ENCODE peak calls at places on chromosome 5, in eight cellular contexts. H, K, D, J, V, P, Y and U are unnamed samples.

GRCh38 chr5:76458492-76458863 is 55.4 kb downstream of the IQGAP2 start:
- DNase-seq in J (no peak), P (no peak), H (no peak), Y (no peak), V (no peak), K (no peak), D (no peak), U (no peak)

GRCh38 chr5:170070556-170071412 is 34.9 kb upstream of the FOXI1 start:
- DNase-seq in K (peak), Y (peak), V (peak), P (no peak), D (peak), H (peak), J (no peak), U (no peak)

GRCh38 chr5:164449460-164449859 is 944.0 kb downstream of the MAT2B start:
- DNase-seq in D (no peak), P (no peak), H (no peak), Y (no peak), K (no peak), J (no peak), V (no peak), U (no peak)

GRCh38 chr5:139848508-139849100 is 53.0 kb downstream of the PSD2 start:
- DNase-seq in J (peak), V (peak), P (no peak), K (no peak), H (no peak), Y (no peak), D (no peak), U (no peak)

GRCh38 chr5:76236684-76237083 is 153.5 kb downstream of the SV2C start:
- DNase-seq in P (no peak), V (no peak), K (no peak), Y (no peak), D (no peak), H (no peak), J (no peak), U (no peak)

GRCh38 chr5:1402611-1403255 is 42.5 kb downstream of the SLC6A3 start:
- DNase-seq in K (no peak), J (no peak), P (no peak), Y (no peak), H (no peak), V (no peak), D (no peak), U (no peak)

GRCh38 chr5:156094001-156094400 is 233.0 kb upstream of the SGCD start:
- DNase-seq in V (peak), H (peak), P (no peak), D (no peak), K (no peak), Y (no peak), J (no peak), U (no peak)

GRCh38 chr5:158450761-158451160 is 591.8 kb upstream of the CLINT1 start:
- DNase-seq in K (no peak), H (no peak), P (no peak), J (no peak), Y (no peak), V (no peak), D (no peak), U (no peak)

GRCh38 chr5:40447438-40447837 is 232.3 kb upstream of the PTGER4 start:
- DNase-seq in P (no peak), K (peak), V (no peak), H (no peak), J (no peak), Y (no peak), D (no peak), U (no peak)

GRCh38 chr5:173578947-173579615 is 37.4 kb downstream of the BOD1 start:
- DNase-seq in V (no peak), K (no peak), J (no peak), H (no peak), Y (no peak), D (no peak), P (no peak), U (no peak)

GRCh38 chr5:139284295-139284694 is 9.2 kb upstream of the MATR3 start:
- DNase-seq in H (no peak), D (no peak), J (no peak), K (no peak), V (no peak), Y (no peak), P (no peak), U (no peak)

GRCh38 chr5:126594077-126594476 is 942 bp downstream of the ALDH7A1 start:
- DNase-seq in J (no peak), D (no peak), H (no peak), Y (no peak), V (no peak), K (peak), P (peak), U (peak)

GRCh38 chr5:74124826-74125225 is 498.8 kb downstream of the ARHGEF28 start:
- DNase-seq in J (no peak), V (no peak), D (no peak), Y (no peak), H (no peak), P (no peak), K (no peak), U (no peak)

GRCh38 chr5:150057511-150057910 is 28.8 kb downstream of the CSF1R start:
- DNase-seq in V (no peak), Y (no peak), H (no peak), J (no peak), D (no peak), K (no peak), P (no peak), U (no peak)

GRCh38 chr5:149550267-149550582 is 1.0 kb downstream of the CSNK1A1 start:
- DNase-seq in D (no peak), H (no peak), J (no peak), Y (no peak), P (no peak), V (no peak), K (peak), U (no peak)

GRCh38 chr5:7391215-7391614 is 4.7 kb upstream of the ADCY2 start:
- DNase-seq in J (no peak), H (no peak), K (no peak), D (no peak), Y (peak), V (no peak), P (no peak), U (no peak)

GRCh38 chr5:8650197-8650596 is 781.2 kb downstream of the MTRR start:
- DNase-seq in J (no peak), D (no peak), V (no peak), P (no peak), Y (no peak), K (no peak), H (no peak), U (no peak)

GRCh38 chr5:33432656-33433055 is 8.1 kb upstream of the TARS1 start:
- DNase-seq in V (no peak), Y (no peak), K (no peak), J (no peak), H (no peak), P (no peak), D (no peak), U (no peak)

GRCh38 chr5:113084402-113085083 is 107.9 kb downstream of the DCP2 start:
- DNase-seq in D (no peak), H (no peak), K (no peak), P (no peak), V (no peak), J (no peak), Y (no peak), U (no peak)

GRCh38 chr5:77181596-77182304 is 28.7 kb upstream of the PDE8B start:
- DNase-seq in P (no peak), H (peak), D (no peak), V (no peak), K (no peak), Y (no peak), J (no peak), U (no peak)

DNA sequence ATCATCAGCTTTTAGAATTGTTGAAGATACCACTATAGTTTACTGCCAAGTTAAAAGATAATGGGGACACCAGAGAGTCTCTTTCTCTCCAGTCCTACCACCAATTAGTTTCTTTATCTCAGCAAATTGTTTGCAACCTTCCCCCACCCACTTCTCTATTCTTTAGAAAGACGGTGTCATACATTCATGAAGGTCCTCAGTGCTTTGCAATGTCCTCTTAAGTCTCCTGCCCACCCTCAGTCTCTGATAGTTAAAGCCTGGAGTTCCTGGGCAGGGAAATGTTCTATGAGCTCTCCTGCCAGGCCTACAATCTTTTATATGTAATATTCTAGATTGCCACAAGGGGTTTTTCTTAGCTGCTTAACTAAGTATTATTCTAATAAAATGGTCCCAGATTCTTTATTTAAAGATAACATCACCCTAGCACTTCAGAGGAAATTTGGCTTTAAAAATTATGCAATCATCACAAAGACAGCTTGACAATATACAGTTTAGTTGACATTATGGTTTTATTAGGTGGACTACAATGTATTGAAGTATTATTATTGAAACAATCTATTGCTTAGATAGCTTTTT is 509.2 kb downstream of the CSNK1G3 start:
- DNase-seq in V (no peak), J (no peak), D (no peak), Y (no peak), P (no peak), H (no peak), K (no peak), U (no peak)
- TF ChIP-seq CTCF in V (no peak), J (no peak), D (peak), Y (no peak), P (no peak), H (no peak), K (no peak), U (peak)

GRCh38 chr5:38500861-38501260 is 55.6 kb downstream of the LIFR start:
- DNase-seq in K (peak), P (no peak), H (no peak), D (no peak), J (no peak), Y (no peak), V (no peak), U (no peak)

GRCh38 chr5:38494175-38494574 is 62.3 kb downstream of the LIFR start:
- DNase-seq in K (no peak), V (no peak), D (no peak), P (no peak), Y (no peak), H (no peak), J (no peak), U (no peak)

GRCh38 chr5:38497946-38498345 is 58.5 kb downstream of the LIFR start:
- DNase-seq in V (no peak), J (no peak), D (no peak), Y (no peak), P (no peak), K (peak), H (no peak), U (no peak)
- TF ChIP-seq CTCF in V (no peak), J (no peak), D (peak), Y (no peak), P (no peak), K (peak), H (no peak), U (no peak)

GRCh38 chr5:179312557-179313235 is 32.6 kb downstream of the ADAMTS2 start:
- DNase-seq in K (no peak), Y (no peak), J (no peak), P (no peak), D (no peak), V (peak), H (no peak), U (no peak)

GRCh38 chr5:179311091-179311470 is 34.2 kb downstream of the ADAMTS2 start:
- DNase-seq in V (peak), Y (no peak), H (no peak), D (no peak), K (no peak), J (no peak), P (no peak), U (no peak)

GRCh38 chr5:179309751-179310320 is 35.4 kb downstream of the ADAMTS2 start:
- DNase-seq in H (no peak), V (peak), Y (no peak), J (no peak), K (no peak), D (no peak), P (no peak), U (no peak)

GRCh38 chr5:179310439-179311090 is 34.7 kb downstream of the ADAMTS2 start:
- DNase-seq in H (no peak), V (peak), J (no peak), D (no peak), Y (no peak), P (no peak), K (no peak), U (no peak)

DNA sequence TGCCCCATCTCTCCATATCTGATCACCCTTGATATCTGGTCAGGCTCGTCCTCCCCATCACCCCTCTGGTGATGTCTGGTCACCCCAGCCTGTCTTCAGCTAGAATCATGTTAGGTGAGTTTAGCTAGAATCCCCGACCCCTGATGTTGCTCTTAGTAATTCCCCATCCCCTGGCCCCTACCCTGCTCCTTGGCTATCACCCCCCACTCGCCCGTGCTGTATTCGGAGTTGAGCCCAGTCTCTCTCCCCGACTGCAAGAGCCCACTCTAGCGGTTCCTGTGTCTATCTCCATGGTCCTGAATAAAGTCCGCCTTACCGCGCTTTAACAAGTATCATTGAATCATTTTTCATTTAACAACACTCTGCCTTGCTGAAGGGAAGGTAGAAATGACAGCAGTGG is 33.7 kb downstream of the ADAMTS2 start:
- DNase-seq in V (no peak), H (no peak), K (no peak), J (no peak), P (no peak), Y (no peak), D (no peak), U (no peak)
- TF ChIP-seq CTCF in V (no peak), H (no peak), K (no peak), J (no peak), P (no peak), Y (no peak), D (no peak), U (no peak)

GRCh38 chr5:55308254-55308836 is 556 bp downstream of the MTREX start:
- DNase-seq in J (peak), K (peak), P (no peak), V (no peak), H (peak), Y (no peak), D (peak), U (no peak)
- TF ChIP-seq CTCF in J (no peak), K (no peak), P (no peak), V (no peak), H (no peak), Y (no peak), D (peak), U (peak)